ENCODE peak calls at places on chromosomes 1 and 21, in eight cellular contexts. O is A549, F is BJ, Y is GM23338, T is WTC11, I is right atrium auricular region, L is colonic mucosa, N is lower lobe of right lung. D is an unnamed sample.

GRCh38 chr1:226370144-226370923 is 37.6 kb downstream of the PARP1 start:
- DNase-seq in O (no peak), F (no peak), I (no peak), L (no peak), N (no peak), T (no peak), Y (no peak), D (no peak)

GRCh38 chr1:206447079-206447780 is 23.0 kb upstream of the IKBKE start:
- DNase-seq in L (no peak), Y (no peak), O (no peak), T (no peak), I (no peak), F (no peak), N (no peak), D (peak)

GRCh38 chr21:39441502-39442475 is 3.8 kb downstream of the LCA5L start:
- DNase-seq in I (no peak), T (peak), F (no peak), Y (peak), L (no peak), O (peak), N (no peak), D (no peak)

GRCh38 chr1:110639724-110640386 is 33.7 kb upstream of the KCNA2 start:
- DNase-seq in L (no peak), O (peak), I (no peak), T (no peak), Y (no peak), F (no peak), N (no peak), D (no peak)

GRCh38 chr21:33067457-33067856 is 2.5 kb upstream of the OLIG1 start:
- DNase-seq in L (no peak), N (no peak), F (no peak), Y (no peak), T (no peak), I (no peak), O (no peak), D (no peak)

GRCh38 chr1:201881617-201882016 is 7.1 kb upstream of the SHISA4 start:
- DNase-seq in N (no peak), I (no peak), F (no peak), Y (peak), T (no peak), L (no peak), O (no peak), D (no peak)

GRCh38 chr1:215599418-215599817 is 32.3 kb downstream of the KCTD3 start:
- DNase-seq in T (no peak), N (no peak), Y (peak), O (no peak), I (no peak), F (no peak), L (no peak), D (no peak)

GRCh38 chr1:30684881-30685795 is 38.2 kb downstream of the MATN1 start:
- DNase-seq in Y (peak), O (peak), I (no peak), F (no peak), L (peak), T (peak), N (peak), D (no peak)

GRCh38 chr1:53567458-53568250 is 108.5 kb downstream of the DMRTB1 start:
- DNase-seq in N (no peak), T (peak), O (no peak), F (no peak), Y (no peak), I (no peak), L (no peak), D (no peak)

GRCh38 chr1:29333008-29333407 is 96.7 kb downstream of the PTPRU start:
- DNase-seq in I (no peak), T (no peak), F (no peak), O (no peak), N (no peak), Y (no peak), L (no peak), D (no peak)

GRCh38 chr1:98439471-98439870 is 222.1 kb upstream of the SNX7 start:
- DNase-seq in O (no peak), F (no peak), I (no peak), N (no peak), Y (no peak), L (no peak), T (no peak), D (no peak)

GRCh38 chr1:156025873-156026272 is 5.1 kb upstream of the SSR2 start:
- DNase-seq in L (peak), O (peak), F (no peak), I (no peak), T (peak), Y (peak), N (peak), D (no peak)

GRCh38 chr1:61334718-61335589 is 252.6 kb downstream of the NFIA start:
- DNase-seq in Y (no peak), L (no peak), T (no peak), I (peak), F (no peak), N (no peak), O (no peak), D (no peak)

GRCh38 chr21:42829417-42829816 is 49.9 kb downstream of the WDR4 start:
- DNase-seq in I (no peak), O (no peak), F (no peak), T (no peak), L (peak), N (no peak), Y (no peak), D (no peak)

GRCh38 chr21:43971201-43971991 is 40.7 kb upstream of the TRAPPC10 start:
- DNase-seq in T (no peak), Y (no peak), N (no peak), O (no peak), I (no peak), L (no peak), F (no peak), D (no peak)

GRCh38 chr1:23816932-23817331 is 8.3 kb downstream of the HMGCL start:
- DNase-seq in Y (no peak), L (no peak), N (no peak), T (no peak), I (no peak), O (no peak), F (no peak), D (no peak)

GRCh38 chr1:21324368-21325137 is 34.3 kb upstream of the ECE1 start:
- DNase-seq in N (peak), Y (no peak), O (peak), I (peak), T (no peak), F (peak), L (peak), D (peak)

GRCh38 chr21:43864806-43865470 is at the start of gene AGPAT3:
- DNase-seq in O (no peak), N (no peak), I (no peak), F (no peak), T (no peak), Y (peak), L (no peak), D (no peak)

GRCh38 chr1:100443739-100444571 is 91.6 kb downstream of the CDC14A start:
- DNase-seq in L (no peak), F (no peak), Y (no peak), N (no peak), I (no peak), T (no peak), O (no peak), D (no peak)

GRCh38 chr1:2499986-2500596 is 24.0 kb downstream of the PLCH2 start:
- DNase-seq in I (no peak), N (no peak), O (no peak), F (no peak), Y (no peak), T (no peak), L (no peak), D (no peak)

GRCh38 chr1:63615809-63616420 is 22.7 kb downstream of the PGM1 start:
- DNase-seq in T (peak), F (no peak), Y (peak), N (no peak), L (peak), I (peak), O (peak), D (peak)

GRCh38 chr1:21297975-21298374 is 7.7 kb upstream of the ECE1 start:
- DNase-seq in I (peak), N (no peak), F (no peak), L (no peak), Y (no peak), O (no peak), T (no peak), D (no peak)

GRCh38 chr1:247287460-247287859 is 31.6 kb downstream of the VN1R5 start:
- DNase-seq in I (peak), F (no peak), N (no peak), O (no peak), T (peak), L (peak), Y (peak), D (no peak)

GRCh38 chr1:202938287-202938925 is 11.4 kb upstream of the KLHL12 start:
- DNase-seq in T (no peak), O (no peak), L (no peak), F (no peak), I (no peak), N (no peak), Y (no peak), D (no peak)

GRCh38 chr1:202935863-202936262 is 8.8 kb upstream of the KLHL12 start:
- DNase-seq in N (no peak), I (no peak), T (no peak), F (no peak), Y (no peak), L (no peak), O (no peak), D (no peak)

GRCh38 chr1:202932476-202932875 is 5.4 kb upstream of the KLHL12 start:
- DNase-seq in T (no peak), F (no peak), O (no peak), I (no peak), Y (no peak), N (no peak), L (no peak), D (no peak)

GRCh38 chr1:202940561-202940960 is 13.5 kb upstream of the KLHL12 start:
- DNase-seq in I (no peak), Y (no peak), F (no peak), T (no peak), N (no peak), O (no peak), L (no peak), D (no peak)

GRCh38 chr1:202934755-202935154 is 7.7 kb upstream of the KLHL12 start:
- DNase-seq in T (no peak), O (no peak), F (no peak), N (no peak), I (no peak), L (no peak), Y (no peak), D (no peak)
- TF ChIP-seq CTCF in T (no peak), O (no peak), F (no peak), N (no peak), I (no peak), L (no peak), Y (no peak), D (no peak)

GRCh38 chr1:153513023-153513422 is 22.8 kb downstream of the S100A6 start:
- DNase-seq in O (peak), L (no peak), I (no peak), T (no peak), N (no peak), F (no peak), Y (no peak), D (no peak)
- TF ChIP-seq CTCF in O (no peak), L (no peak), I (no peak), T (no peak), N (no peak), F (no peak), Y (no peak), D (no peak)

DNA sequence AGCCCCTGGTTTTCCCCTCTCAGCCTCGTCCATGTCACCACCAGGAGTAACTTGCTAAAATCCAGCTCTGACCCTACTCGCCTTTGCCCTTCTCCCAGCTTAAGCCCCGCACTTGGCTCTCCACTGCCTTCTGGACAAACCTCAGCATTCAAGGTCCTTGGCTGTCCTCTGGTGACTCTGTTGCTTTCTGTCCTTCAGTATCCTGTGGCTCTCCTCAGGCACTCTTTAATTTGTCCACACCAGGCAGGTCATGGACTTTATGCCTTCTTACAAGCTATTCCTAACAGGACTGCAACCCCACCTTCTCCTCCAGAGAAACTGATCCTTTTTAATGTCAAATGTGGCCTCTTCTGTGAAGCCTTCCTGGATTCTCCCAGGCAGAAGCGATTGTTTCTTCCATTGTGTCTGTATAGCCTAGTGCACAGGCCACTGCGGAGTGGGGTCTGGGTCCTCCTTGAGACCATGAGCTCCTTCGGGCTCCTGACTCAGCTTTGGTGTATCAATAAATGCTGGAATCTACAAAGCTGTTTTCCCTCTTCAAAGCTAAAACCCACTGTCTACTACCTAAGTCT is 26.7 kb upstream of the CTPS1 start:
- DNase-seq in I (no peak), N (no peak), F (no peak), Y (no peak), T (no peak), L (no peak), O (no peak), D (no peak)
- TF ChIP-seq CTCF in I (no peak), N (no peak), F (no peak), Y (no peak), T (no peak), L (no peak), O (peak), D (no peak)

DNA sequence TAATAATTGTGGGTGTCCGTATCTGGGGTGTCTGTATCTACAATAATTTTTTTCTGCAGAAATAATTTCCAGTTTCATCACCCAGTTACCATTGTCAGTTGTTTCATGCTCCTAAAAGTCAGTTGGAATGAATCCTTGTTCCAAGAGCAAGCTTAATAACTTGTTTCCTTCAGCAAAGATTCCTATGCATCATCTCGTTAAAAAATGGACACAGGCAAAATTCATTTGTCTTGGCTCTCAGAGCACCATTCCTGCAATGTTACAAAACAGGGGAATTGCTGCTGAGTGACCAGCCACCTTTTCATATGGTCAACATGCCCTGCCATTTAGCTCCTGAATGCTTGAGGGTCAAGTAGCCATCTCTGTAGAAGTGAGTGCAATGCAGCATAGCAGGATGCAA is 393.4 kb downstream of the KCNT2 start:
- DNase-seq in O (no peak), I (no peak), T (no peak), F (peak), L (no peak), Y (no peak), N (no peak), D (no peak)
- TF ChIP-seq CTCF in O (no peak), I (no peak), T (no peak), F (no peak), L (no peak), Y (no peak), N (no peak), D (no peak)

DNA sequence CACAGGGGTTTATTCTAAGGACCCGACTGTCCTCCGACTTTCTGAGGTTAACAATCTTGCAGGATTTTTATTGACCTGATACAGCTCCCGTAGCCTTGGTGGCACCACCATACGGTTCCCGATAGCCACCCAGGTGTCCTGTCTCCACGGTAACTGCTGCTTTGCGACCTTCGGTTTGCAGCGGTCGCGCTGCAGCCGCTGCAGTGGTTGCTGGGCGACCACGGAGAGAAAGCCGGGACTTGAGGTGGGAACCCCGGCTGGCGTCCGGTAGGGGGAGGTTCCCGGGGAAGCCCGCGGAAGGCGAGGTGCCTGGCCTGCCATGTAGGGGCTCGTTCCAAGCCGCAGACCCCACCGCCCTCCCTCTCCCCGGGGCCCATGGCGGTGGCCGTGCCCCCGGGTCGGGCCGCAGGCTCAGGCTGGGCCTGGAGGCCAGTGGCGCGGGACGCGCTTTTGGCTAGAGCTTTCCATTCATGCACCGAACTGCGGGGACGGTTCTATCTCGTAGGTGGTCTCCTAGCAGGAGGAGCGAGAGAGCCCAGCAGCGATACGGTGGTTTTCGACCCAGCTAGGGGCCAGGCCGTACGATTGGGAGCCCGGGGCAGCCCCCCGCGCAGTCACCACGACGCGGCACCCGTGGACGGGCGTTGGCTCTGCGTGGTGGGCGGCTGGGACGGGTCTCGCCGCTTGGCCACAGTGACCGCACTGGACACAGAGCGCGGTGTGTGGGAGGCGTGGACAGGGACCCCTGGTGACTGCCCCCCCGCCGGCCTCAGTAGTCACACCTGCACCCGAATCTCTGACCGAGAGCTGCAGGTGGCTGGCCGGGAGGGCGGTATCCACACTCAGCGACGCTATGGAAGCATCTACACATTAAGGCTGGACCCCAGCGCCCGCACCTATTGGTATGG is at the start of gene KLHDC9:
- DNase-seq in I (no peak), N (peak), Y (peak), L (peak), T (peak), O (peak), F (no peak), D (no peak)
- TF ChIP-seq CTCF in I (no peak), N (no peak), Y (no peak), L (no peak), T (no peak), O (no peak), F (peak), D (peak)

GRCh38 chr1:167824163-167824794 is 89.7 kb downstream of the ADCY10 start:
- DNase-seq in L (no peak), Y (no peak), N (no peak), I (no peak), F (no peak), T (no peak), O (no peak), D (no peak)
- TF ChIP-seq CTCF in L (no peak), Y (no peak), N (no peak), I (no peak), F (no peak), T (no peak), O (no peak), D (no peak)

D was measured in AG09319.